ENCODE peak calls at places on chromosomes 6 and 20, in eight cellular contexts. P is non-pigmented ciliary epithelial cell; W is HuH-7.5; T is NCI-H187 treated with DMSO at 0.1 percent for 48 hours; Z is NCI-H446; O is colonic mucosa; A is stimulated activated CD4-positive, alpha-beta T cell treated with anti-CD3 and anti-CD28 coated beads, Interleukin-1b, Interleukin-23, amount 100 ng/mL, for 4 hours; D is Daoy. S is an unnamed sample.
A peak's percentile ranks its signal among the peaks of the same experiment; 100 is the strongest.

GRCh38 chr20:21048841-21049273 is 57.3 kb downstream of the LINC00237 start:
- DNase-seq in P (no peak), W (peak; percentile 66), T (no peak), Z (no peak), O (peak; percentile 54), A (peak; percentile 32), D (peak; percentile 51), S (no peak)

GRCh38 chr6:26330835-26331808 is 33.9 kb upstream of the BTN3A2 start:
- DNase-seq in P (no peak), W (no peak), T (no peak), Z (no peak), O (peak; percentile 53), A (peak; percentile 45), D (peak; percentile 86), S (no peak)

GRCh38 chr20:62133864-62134263 is 9.3 kb downstream of the PSMA7 start:
- DNase-seq in P (no peak), W (no peak), T (no peak), Z (no peak), O (no peak), A (no peak), D (no peak), S (no peak)

GRCh38 chr20:15654208-15654649 is 919.0 kb downstream of the KIF16B start:
- DNase-seq in P (no peak), W (peak; percentile 56), T (peak; percentile 6), Z (peak; percentile 37), O (peak; percentile 54), A (no peak), D (no peak), S (peak; percentile 14)

GRCh38 chr6:2853766-2854393 is 12.2 kb upstream of the SERPINB1 start:
- DNase-seq in P (no peak), W (no peak), T (no peak), Z (no peak), O (no peak), A (peak; percentile 67), D (peak; percentile 91), S (peak; percentile 23)

GRCh38 chr20:34862724-34863123 is 9.9 kb downstream of the GGT7 start:
- DNase-seq in P (no peak), W (no peak), T (no peak), Z (no peak), O (no peak), A (no peak), D (no peak), S (no peak)

GRCh38 chr6:150177260-150178246 is 34.7 kb downstream of the PPP1R14C start:
- DNase-seq in P (no peak), W (peak; percentile 66), T (no peak), Z (no peak), O (peak; percentile 65), A (no peak), D (peak; percentile 78), S (no peak)

GRCh38 chr20:34967421-34967820 is 11.8 kb downstream of the MYH7B start:
- DNase-seq in P (no peak), W (no peak), T (no peak), Z (no peak), O (no peak), A (no peak), D (no peak), S (no peak)

GRCh38 chr6:53857318-53858094 is 62.7 kb downstream of the LRRC1 start:
- DNase-seq in P (no peak), W (no peak), T (no peak), Z (no peak), O (no peak), A (no peak), D (no peak), S (peak; percentile 12)

GRCh38 chr6:31765559-31765909 is 3.1 kb downstream of the SAPCD1 start:
- DNase-seq in P (no peak), W (no peak), T (no peak), Z (no peak), O (no peak), A (no peak), D (no peak), S (no peak)

GRCh38 chr6:16764188-16764950 is 3.1 kb upstream of the ATXN1 start:
- DNase-seq in P (no peak), W (no peak), T (no peak), Z (peak; percentile 50), O (no peak), A (no peak), D (peak; percentile 71), S (no peak)